ENCODE peak calls at places on chromosomes 11 and 22, in six cellular contexts. One of them, this sample, is unnamed.

GRCh38 chr11:67379061-67380058 is 6.0 kb upstream of the CLCF1 start:
- DNase-seq in PC-3: peak
- DNase-seq in mucosa of gallbladder: no peak
- DNase-seq in cardiac muscle cell: no peak
- DNase-seq in AG09309: no peak
- DNase-seq in HEK293T: no peak
- DNase-seq in this sample: peak

GRCh38 chr11:37504925-37505324 is 906.9 kb upstream of the RAG2 start:
- DNase-seq in AG09309: no peak
- DNase-seq in HEK293T: no peak
- DNase-seq in PC-3: peak
- DNase-seq in cardiac muscle cell: no peak
- DNase-seq in mucosa of gallbladder: peak
- DNase-seq in this sample: peak

GRCh38 chr22:45480717-45481116 is 22.0 kb upstream of the FBLN1 start:
- DNase-seq in cardiac muscle cell: no peak
- DNase-seq in PC-3: no peak
- DNase-seq in HEK293T: no peak
- DNase-seq in AG09309: no peak
- DNase-seq in mucosa of gallbladder: no peak
- DNase-seq in this sample: no peak

GRCh38 chr22:44246615-44247326 is 66.0 kb downstream of the SHISAL1 start:
- DNase-seq in cardiac muscle cell: no peak
- DNase-seq in mucosa of gallbladder: no peak
- DNase-seq in HEK293T: no peak
- DNase-seq in AG09309: no peak
- DNase-seq in PC-3: no peak
- DNase-seq in this sample: no peak

GRCh38 chr22:23897320-23897719 is 3.1 kb downstream of the MIF start:
- DNase-seq in HEK293T: no peak
- DNase-seq in mucosa of gallbladder: no peak
- DNase-seq in PC-3: no peak
- DNase-seq in cardiac muscle cell: no peak
- DNase-seq in AG09309: no peak
- DNase-seq in this sample: no peak

GRCh38 chr11:79418241-79418640 is 22.6 kb downstream of the TENM4 start:
- DNase-seq in AG09309: no peak
- DNase-seq in HEK293T: no peak
- DNase-seq in mucosa of gallbladder: no peak
- DNase-seq in PC-3: no peak
- DNase-seq in cardiac muscle cell: no peak
- DNase-seq in this sample: no peak

GRCh38 chr11:130212431-130212961 is 52.9 kb downstream of the ST14 start:
- DNase-seq in HEK293T: no peak
- DNase-seq in mucosa of gallbladder: peak
- DNase-seq in PC-3: no peak
- DNase-seq in AG09309: no peak
- DNase-seq in cardiac muscle cell: no peak
- DNase-seq in this sample: no peak

GRCh38 chr11:44913502-44913901 is 37.2 kb downstream of the TP53I11 start:
- DNase-seq in AG09309: no peak
- DNase-seq in cardiac muscle cell: no peak
- DNase-seq in HEK293T: no peak
- DNase-seq in mucosa of gallbladder: no peak
- DNase-seq in PC-3: no peak
- DNase-seq in this sample: no peak

GRCh38 chr22:37803195-37803635 is 4.5 kb upstream of the GCAT start:
- DNase-seq in HEK293T: no peak
- DNase-seq in cardiac muscle cell: no peak
- DNase-seq in PC-3: no peak
- DNase-seq in mucosa of gallbladder: no peak
- DNase-seq in AG09309: no peak
- DNase-seq in this sample: no peak

GRCh38 chr11:107576497-107577086 is 11.1 kb upstream of the ALKBH8 start:
- DNase-seq in mucosa of gallbladder: peak
- DNase-seq in PC-3: peak
- DNase-seq in AG09309: no peak
- DNase-seq in cardiac muscle cell: peak
- DNase-seq in HEK293T: peak
- DNase-seq in this sample: peak

GRCh38 chr11:17939542-17939941 is 73.3 kb downstream of the SERGEF start:
- DNase-seq in mucosa of gallbladder: no peak
- DNase-seq in AG09309: no peak
- DNase-seq in HEK293T: no peak
- DNase-seq in cardiac muscle cell: no peak
- DNase-seq in PC-3: no peak
- DNase-seq in this sample: no peak

GRCh38 chr22:30104501-30105156 is 24.4 kb downstream of the HORMAD2 start:
- DNase-seq in AG09309: no peak
- DNase-seq in PC-3: peak
- DNase-seq in cardiac muscle cell: no peak
- DNase-seq in mucosa of gallbladder: no peak
- DNase-seq in HEK293T: no peak
- DNase-seq in this sample: peak

GRCh38 chr11:2421996-2422395 is 21.4 kb downstream of the TSSC4 start:
- DNase-seq in cardiac muscle cell: no peak
- DNase-seq in AG09309: no peak
- DNase-seq in mucosa of gallbladder: no peak
- DNase-seq in HEK293T: no peak
- DNase-seq in PC-3: no peak
- DNase-seq in this sample: no peak

GRCh38 chr11:35614949-35615569 is 3.2 kb upstream of the FJX1 start:
- DNase-seq in HEK293T: no peak
- DNase-seq in mucosa of gallbladder: no peak
- DNase-seq in AG09309: no peak
- DNase-seq in cardiac muscle cell: no peak
- DNase-seq in PC-3: peak
- DNase-seq in this sample: peak

GRCh38 chr11:20511982-20512381 is 87.4 kb upstream of the SLC6A5 start:
- DNase-seq in cardiac muscle cell: peak
- DNase-seq in mucosa of gallbladder: no peak
- DNase-seq in HEK293T: no peak
- DNase-seq in AG09309: no peak
- DNase-seq in PC-3: no peak
- DNase-seq in this sample: no peak

GRCh38 chr11:59783632-59784090 is 26.9 kb downstream of the MRPL16 start:
- DNase-seq in mucosa of gallbladder: no peak
- DNase-seq in PC-3: no peak
- DNase-seq in HEK293T: no peak
- DNase-seq in AG09309: no peak
- DNase-seq in cardiac muscle cell: no peak
- DNase-seq in this sample: no peak

GRCh38 chr11:1890856-1891830 is 552 bp downstream of the PRR33 start:
- DNase-seq in PC-3: no peak
- DNase-seq in cardiac muscle cell: no peak
- DNase-seq in HEK293T: no peak
- DNase-seq in mucosa of gallbladder: no peak
- DNase-seq in AG09309: no peak
- DNase-seq in this sample: no peak

GRCh38 chr11:70141490-70142014 is 61.5 kb upstream of the FADD start:
- DNase-seq in cardiac muscle cell: peak
- DNase-seq in PC-3: no peak
- DNase-seq in mucosa of gallbladder: no peak
- DNase-seq in AG09309: no peak
- DNase-seq in HEK293T: no peak
- DNase-seq in this sample: no peak

GRCh38 chr11:45298718-45299117 is 12.6 kb upstream of the SYT13 start:
- DNase-seq in cardiac muscle cell: no peak
- DNase-seq in PC-3: no peak
- DNase-seq in AG09309: no peak
- DNase-seq in HEK293T: no peak
- DNase-seq in mucosa of gallbladder: no peak
- DNase-seq in this sample: no peak

GRCh38 chr22:24875862-24876506 is 70.0 kb downstream of the SGSM1 start:
- DNase-seq in HEK293T: peak
- DNase-seq in cardiac muscle cell: peak
- DNase-seq in PC-3: peak
- DNase-seq in AG09309: no peak
- DNase-seq in mucosa of gallbladder: no peak
- DNase-seq in this sample: peak

GRCh38 chr11:64089493-64089892 is 53.8 kb downstream of the FLRT1 start:
- DNase-seq in AG09309: no peak
- DNase-seq in HEK293T: no peak
- DNase-seq in PC-3: no peak
- DNase-seq in cardiac muscle cell: no peak
- DNase-seq in mucosa of gallbladder: no peak
- DNase-seq in this sample: no peak

GRCh38 chr11:12693485-12694181 is 19.4 kb downstream of the TEAD1 start:
- DNase-seq in HEK293T: no peak
- DNase-seq in mucosa of gallbladder: peak
- DNase-seq in PC-3: peak
- DNase-seq in AG09309: peak
- DNase-seq in cardiac muscle cell: no peak
- DNase-seq in this sample: peak

GRCh38 chr11:117292616-117293015 is 1.5 kb downstream of the BACE1-AS start:
- DNase-seq in PC-3: no peak
- DNase-seq in mucosa of gallbladder: no peak
- DNase-seq in cardiac muscle cell: no peak
- DNase-seq in AG09309: no peak
- DNase-seq in HEK293T: no peak
- DNase-seq in this sample: no peak

GRCh38 chr11:71212871-71213559 is 39.4 kb downstream of the SHANK2 start:
- DNase-seq in PC-3: no peak
- DNase-seq in AG09309: no peak
- DNase-seq in mucosa of gallbladder: no peak
- DNase-seq in cardiac muscle cell: no peak
- DNase-seq in HEK293T: no peak
- DNase-seq in this sample: no peak

GRCh38 chr22:25067851-25068421 is 115.4 kb downstream of the KIAA1671 start:
- DNase-seq in AG09309: no peak
- DNase-seq in mucosa of gallbladder: peak
- DNase-seq in cardiac muscle cell: no peak
- DNase-seq in HEK293T: no peak
- DNase-seq in PC-3: no peak
- DNase-seq in this sample: no peak

GRCh38 chr11:69636512-69636866 is 4.5 kb upstream of the CCND1 start:
- DNase-seq in HEK293T: no peak
- DNase-seq in AG09309: peak
- DNase-seq in PC-3: peak
- DNase-seq in mucosa of gallbladder: peak
- DNase-seq in cardiac muscle cell: peak
- DNase-seq in this sample: peak

GRCh38 chr11:101003468-101003867 is 126.1 kb downstream of the PGR start:
- DNase-seq in PC-3: peak
- DNase-seq in HEK293T: peak
- DNase-seq in AG09309: no peak
- DNase-seq in mucosa of gallbladder: no peak
- DNase-seq in cardiac muscle cell: no peak
- DNase-seq in this sample: peak

GRCh38 chr22:28942801-28943500 is 59.6 kb downstream of the ZNRF3 start:
- DNase-seq in PC-3: no peak
- DNase-seq in HEK293T: no peak
- DNase-seq in AG09309: no peak
- DNase-seq in mucosa of gallbladder: no peak
- DNase-seq in cardiac muscle cell: peak
- DNase-seq in this sample: no peak

GRCh38 chr22:36027960-36028645 is 521 bp downstream of the RBFOX2 start:
- DNase-seq in HEK293T: peak
- DNase-seq in PC-3: peak
- DNase-seq in AG09309: no peak
- DNase-seq in mucosa of gallbladder: no peak
- DNase-seq in cardiac muscle cell: peak
- DNase-seq in this sample: peak

GRCh38 chr11:19379465-19379864 is 138.7 kb upstream of the E2F8 start:
- DNase-seq in cardiac muscle cell: no peak
- DNase-seq in PC-3: no peak
- DNase-seq in mucosa of gallbladder: no peak
- DNase-seq in HEK293T: no peak
- DNase-seq in AG09309: no peak
- DNase-seq in this sample: no peak

GRCh38 chr11:75453916-75454655 is 21.1 kb upstream of the KLHL35 start:
- DNase-seq in PC-3: no peak
- DNase-seq in AG09309: peak
- DNase-seq in HEK293T: no peak
- DNase-seq in cardiac muscle cell: no peak
- DNase-seq in mucosa of gallbladder: no peak
- DNase-seq in this sample: peak

GRCh38 chr11:74072286-74072685 is 63.4 kb upstream of the UCP3 start:
- DNase-seq in PC-3: no peak
- DNase-seq in cardiac muscle cell: no peak
- DNase-seq in AG09309: no peak
- DNase-seq in mucosa of gallbladder: no peak
- DNase-seq in HEK293T: no peak
- DNase-seq in this sample: no peak

GRCh38 chr11:86358720-86359119 is 16.0 kb upstream of the CCDC81 start:
- DNase-seq in HEK293T: no peak
- DNase-seq in AG09309: no peak
- DNase-seq in cardiac muscle cell: no peak
- DNase-seq in PC-3: no peak
- DNase-seq in mucosa of gallbladder: no peak
- DNase-seq in this sample: no peak

This sample was measured in M059J.